ENCODE peak calls at places on chromosome 19, in seven cellular contexts. S is stimulated activated CD4-positive, alpha-beta T cell treated with anti-CD3 and anti-CD28 coated beads, Interleukin-4, amount 100 ng/mL, for 4 hours; G is HS-5; W is T1000; V is KBM-7; D is EH; Y is GM10248. F is an unnamed sample.
A peak's percentile ranks its signal among the peaks of the same experiment; 100 is the strongest.

GRCh38 chr19:34851277-34851804 is 75.4 kb upstream of the ZNF30 start:
- DNase-seq in S (no peak), G (no peak), W (no peak), V (no peak), D (no peak), Y (no peak), F (no peak)

GRCh38 chr19:13334801-13335481 is 171.3 kb downstream of the CACNA1A start:
- DNase-seq in S (no peak), G (no peak), W (no peak), V (peak; percentile 37), D (no peak), Y (no peak), F (no peak)

GRCh38 chr19:15161028-15161984 is 39.5 kb downstream of the NOTCH3 start:
- DNase-seq in S (no peak), G (no peak), W (no peak), V (peak; percentile 24), D (peak; percentile 56), Y (peak; percentile 70), F (no peak)

GRCh38 chr19:8396563-8397203 is 6.5 kb downstream of the RAB11B start:
- DNase-seq in S (peak; percentile 53), G (no peak), W (no peak), V (peak; percentile 87), D (peak; percentile 57), Y (peak; percentile 81), F (peak; percentile 72)

GRCh38 chr19:35458821-35459391 is 10.8 kb downstream of the FFAR2 start:
- DNase-seq in S (no peak), G (no peak), W (no peak), V (peak; percentile 74), D (no peak), Y (peak; percentile 66), F (no peak)

GRCh38 chr19:709965-710714 is 1.4 kb downstream of the PALM start:
- DNase-seq in S (no peak), G (no peak), W (no peak), V (no peak), D (no peak), Y (no peak), F (peak; percentile 48)

GRCh38 chr19:6216996-6217751 is 62.6 kb downstream of the MLLT1 start:
- DNase-seq in S (no peak), G (no peak), W (no peak), V (no peak), D (no peak), Y (no peak), F (peak; percentile 93)

GRCh38 chr19:6610934-6611370 is 20.0 kb upstream of the CD70 start:
- DNase-seq in S (no peak), G (peak; percentile 94), W (no peak), V (no peak), D (peak; percentile 88), Y (no peak), F (peak; percentile 82)

GRCh38 chr19:58394821-58395219 is 636 bp upstream of the RNF225 start:
- DNase-seq in S (no peak), G (no peak), W (no peak), V (no peak), D (no peak), Y (no peak), F (no peak)

GRCh38 chr19:5331790-5332189 is 8.8 kb downstream of the PTPRS start:
- DNase-seq in S (no peak), G (no peak), W (no peak), V (no peak), D (no peak), Y (no peak), F (no peak)

GRCh38 chr19:1884291-1884718 is 991 bp downstream of the ABHD17A start:
- DNase-seq in S (no peak), G (no peak), W (no peak), V (no peak), D (no peak), Y (no peak), F (no peak)

GRCh38 chr19:17779281-17779930 is 15.5 kb upstream of the B3GNT3 start:
- DNase-seq in S (no peak), G (no peak), W (no peak), V (peak; percentile 83), D (peak; percentile 86), Y (no peak), F (no peak)

GRCh38 chr19:28207244-28207643 is 1005.7 kb downstream of the UQCRFS1 start:
- DNase-seq in S (no peak), G (no peak), W (no peak), V (no peak), D (no peak), Y (no peak), F (no peak)

GRCh38 chr19:45641274-45642105 is 2.3 kb upstream of the EML2 start:
- DNase-seq in S (peak; percentile 51), G (peak; percentile 96), W (peak; percentile 28), V (peak; percentile 97), D (peak; percentile 91), Y (peak; percentile 91), F (peak; percentile 55)

GRCh38 chr19:401836-402535 is 7.0 kb downstream of the C2CD4C start:
- DNase-seq in S (no peak), G (no peak), W (no peak), V (no peak), D (no peak), Y (no peak), F (peak; percentile 42)

GRCh38 chr19:32104465-32105235 is 240.8 kb upstream of the ZNF507 start:
- DNase-seq in S (no peak), G (no peak), W (no peak), V (peak; percentile 5), D (no peak), Y (no peak), F (peak; percentile 81)

GRCh38 chr19:7928741-7929701 is 3.1 kb upstream of the CTXN1 start:
- DNase-seq in S (peak; percentile 46), G (peak; percentile 74), W (peak; percentile 63), V (peak; percentile 86), D (peak; percentile 91), Y (peak; percentile 75), F (peak; percentile 90)

GRCh38 chr19:51111606-51112005 is 3.4 kb upstream of the CTU1 start:
- DNase-seq in S (no peak), G (no peak), W (no peak), V (no peak), D (no peak), Y (no peak), F (no peak)

GRCh38 chr19:31214086-31214485 is 135.2 kb downstream of the TSHZ3 start:
- DNase-seq in S (peak; percentile 93), G (peak; percentile 99), W (peak; percentile 91), V (peak; percentile 88), D (peak; percentile 99), Y (no peak), F (peak; percentile 98)

GRCh38 chr19:53394522-53394973 is 401 bp upstream of the ZNF765 start:
- DNase-seq in S (no peak), G (no peak), W (peak; percentile 66), V (no peak), D (peak; percentile 79), Y (peak; percentile 15), F (no peak)

GRCh38 chr19:35466259-35466658 is 18.2 kb downstream of the FFAR2 start:
- DNase-seq in S (no peak), G (no peak), W (no peak), V (no peak), D (no peak), Y (no peak), F (no peak)

GRCh38 chr19:55487884-55488687 is at the start of gene SSC5D:
- DNase-seq in S (no peak), G (no peak), W (no peak), V (peak; percentile 22), D (peak; percentile 82), Y (no peak), F (peak; percentile 71)

GRCh38 chr19:11422163-11423068 is 3.3 kb upstream of the RGL3 start:
- DNase-seq in S (peak; percentile 51), G (no peak), W (peak; percentile 36), V (no peak), D (peak; percentile 80), Y (peak; percentile 91), F (peak; percentile 38)

GRCh38 chr19:18893573-18894253 is 2.2 kb downstream of the CERS1 start:
- DNase-seq in S (no peak), G (no peak), W (no peak), V (no peak), D (no peak), Y (no peak), F (no peak)